ENCODE peak calls at places on chromosomes 13 and 19, in nine cellular contexts. One of them, this sample, is unnamed.

GRCh38 chr13:52845766-52846566 is 2.5 kb downstream of the PCDH8 start:
- DNase-seq in heart left ventricle: no peak
- DNase-seq in activated CD4-positive, alpha-beta T cell treated with anti-CD3 and anti-CD28 coated beads, Interleukin-2, amount 50 U/mL, for 48 hours: peak
- DNase-seq in iris pigment epithelial cell: peak
- DNase-seq in epithelial cell of esophagus: peak
- DNase-seq in foreskin fibroblast: peak
- DNase-seq in hypothalamus: peak
- DNase-seq in ELR: no peak
- DNase-seq in GM12865: no peak
- DNase-seq in this sample: peak

GRCh38 chr13:50829896-50830295 is 13.6 kb downstream of the DLEU7 start:
- DNase-seq in foreskin fibroblast: peak
- DNase-seq in GM12865: no peak
- DNase-seq in hypothalamus: no peak
- DNase-seq in activated CD4-positive, alpha-beta T cell treated with anti-CD3 and anti-CD28 coated beads, Interleukin-2, amount 50 U/mL, for 48 hours: no peak
- DNase-seq in epithelial cell of esophagus: peak
- DNase-seq in heart left ventricle: no peak
- DNase-seq in ELR: no peak
- DNase-seq in iris pigment epithelial cell: peak
- DNase-seq in this sample: no peak

GRCh38 chr13:78786399-78786879 is 127.5 kb upstream of the OBI1 start:
- DNase-seq in hypothalamus: no peak
- DNase-seq in ELR: no peak
- DNase-seq in activated CD4-positive, alpha-beta T cell treated with anti-CD3 and anti-CD28 coated beads, Interleukin-2, amount 50 U/mL, for 48 hours: no peak
- DNase-seq in heart left ventricle: no peak
- DNase-seq in epithelial cell of esophagus: no peak
- DNase-seq in iris pigment epithelial cell: no peak
- DNase-seq in foreskin fibroblast: no peak
- DNase-seq in GM12865: no peak
- DNase-seq in this sample: no peak

GRCh38 chr13:32315255-32316029 is at the start of the genes BRCA2 and ZAR1L:
- DNase-seq in activated CD4-positive, alpha-beta T cell treated with anti-CD3 and anti-CD28 coated beads, Interleukin-2, amount 50 U/mL, for 48 hours: peak
- DNase-seq in epithelial cell of esophagus: peak
- DNase-seq in hypothalamus: peak
- DNase-seq in GM12865: peak
- DNase-seq in foreskin fibroblast: peak
- DNase-seq in iris pigment epithelial cell: peak
- DNase-seq in heart left ventricle: peak
- DNase-seq in ELR: peak
- DNase-seq in this sample: peak

GRCh38 chr19:45442927-45443461 is 19.3 kb upstream of the ERCC1 start:
- DNase-seq in iris pigment epithelial cell: no peak
- DNase-seq in activated CD4-positive, alpha-beta T cell treated with anti-CD3 and anti-CD28 coated beads, Interleukin-2, amount 50 U/mL, for 48 hours: no peak
- DNase-seq in hypothalamus: peak
- DNase-seq in heart left ventricle: peak
- DNase-seq in foreskin fibroblast: no peak
- DNase-seq in epithelial cell of esophagus: peak
- DNase-seq in ELR: peak
- DNase-seq in GM12865: peak
- DNase-seq in this sample: peak

GRCh38 chr13:98977568-98978270 is at the start of gene DOCK9:
- DNase-seq in GM12865: no peak
- DNase-seq in heart left ventricle: peak
- DNase-seq in activated CD4-positive, alpha-beta T cell treated with anti-CD3 and anti-CD28 coated beads, Interleukin-2, amount 50 U/mL, for 48 hours: no peak
- DNase-seq in epithelial cell of esophagus: peak
- DNase-seq in ELR: peak
- DNase-seq in iris pigment epithelial cell: peak
- DNase-seq in hypothalamus: peak
- DNase-seq in foreskin fibroblast: peak
- DNase-seq in this sample: peak

GRCh38 chr19:32404939-32405430 is 585 bp upstream of the DPY19L3 start:
- DNase-seq in epithelial cell of esophagus: peak
- DNase-seq in foreskin fibroblast: no peak
- DNase-seq in iris pigment epithelial cell: peak
- DNase-seq in ELR: peak
- DNase-seq in heart left ventricle: peak
- DNase-seq in GM12865: no peak
- DNase-seq in hypothalamus: peak
- DNase-seq in activated CD4-positive, alpha-beta T cell treated with anti-CD3 and anti-CD28 coated beads, Interleukin-2, amount 50 U/mL, for 48 hours: peak
- DNase-seq in this sample: no peak

GRCh38 chr13:43572601-43573360 is 214.0 kb downstream of the ENOX1 start:
- DNase-seq in epithelial cell of esophagus: peak
- DNase-seq in heart left ventricle: no peak
- DNase-seq in ELR: peak
- DNase-seq in foreskin fibroblast: peak
- DNase-seq in iris pigment epithelial cell: peak
- DNase-seq in hypothalamus: no peak
- DNase-seq in activated CD4-positive, alpha-beta T cell treated with anti-CD3 and anti-CD28 coated beads, Interleukin-2, amount 50 U/mL, for 48 hours: no peak
- DNase-seq in GM12865: no peak
- DNase-seq in this sample: no peak

GRCh38 chr19:38730731-38731589 is 13.3 kb downstream of the CAPN12 start:
- DNase-seq in ELR: no peak
- DNase-seq in heart left ventricle: peak
- DNase-seq in epithelial cell of esophagus: no peak
- DNase-seq in GM12865: no peak
- DNase-seq in activated CD4-positive, alpha-beta T cell treated with anti-CD3 and anti-CD28 coated beads, Interleukin-2, amount 50 U/mL, for 48 hours: no peak
- DNase-seq in hypothalamus: no peak
- DNase-seq in iris pigment epithelial cell: no peak
- DNase-seq in foreskin fibroblast: no peak
- DNase-seq in this sample: peak

GRCh38 chr13:41942462-41943094 is 18.3 kb downstream of the VWA8 start:
- DNase-seq in iris pigment epithelial cell: peak
- DNase-seq in hypothalamus: no peak
- DNase-seq in foreskin fibroblast: peak
- DNase-seq in epithelial cell of esophagus: peak
- DNase-seq in GM12865: peak
- DNase-seq in ELR: peak
- DNase-seq in heart left ventricle: no peak
- DNase-seq in activated CD4-positive, alpha-beta T cell treated with anti-CD3 and anti-CD28 coated beads, Interleukin-2, amount 50 U/mL, for 48 hours: no peak
- DNase-seq in this sample: peak

GRCh38 chr13:91111476-91112190 is 235.9 kb upstream of the MIR17HG start:
- DNase-seq in foreskin fibroblast: no peak
- DNase-seq in heart left ventricle: no peak
- DNase-seq in activated CD4-positive, alpha-beta T cell treated with anti-CD3 and anti-CD28 coated beads, Interleukin-2, amount 50 U/mL, for 48 hours: no peak
- DNase-seq in iris pigment epithelial cell: no peak
- DNase-seq in GM12865: no peak
- DNase-seq in epithelial cell of esophagus: no peak
- DNase-seq in hypothalamus: no peak
- DNase-seq in ELR: no peak
- DNase-seq in this sample: no peak

GRCh38 chr19:3176715-3177501 is 1.7 kb upstream of the S1PR4 start:
- DNase-seq in hypothalamus: no peak
- DNase-seq in ELR: peak
- DNase-seq in foreskin fibroblast: peak
- DNase-seq in activated CD4-positive, alpha-beta T cell treated with anti-CD3 and anti-CD28 coated beads, Interleukin-2, amount 50 U/mL, for 48 hours: peak
- DNase-seq in heart left ventricle: no peak
- DNase-seq in iris pigment epithelial cell: peak
- DNase-seq in GM12865: peak
- DNase-seq in epithelial cell of esophagus: peak
- DNase-seq in this sample: no peak

GRCh38 chr13:41693434-41693833 is 236.1 kb downstream of the RGCC start:
- DNase-seq in activated CD4-positive, alpha-beta T cell treated with anti-CD3 and anti-CD28 coated beads, Interleukin-2, amount 50 U/mL, for 48 hours: no peak
- DNase-seq in GM12865: no peak
- DNase-seq in heart left ventricle: no peak
- DNase-seq in ELR: no peak
- DNase-seq in iris pigment epithelial cell: no peak
- DNase-seq in foreskin fibroblast: no peak
- DNase-seq in epithelial cell of esophagus: peak
- DNase-seq in hypothalamus: no peak
- DNase-seq in this sample: no peak

GRCh38 chr19:14433454-14434156 is 499 bp downstream of the PKN1 start:
- DNase-seq in activated CD4-positive, alpha-beta T cell treated with anti-CD3 and anti-CD28 coated beads, Interleukin-2, amount 50 U/mL, for 48 hours: peak
- DNase-seq in iris pigment epithelial cell: no peak
- DNase-seq in hypothalamus: peak
- DNase-seq in foreskin fibroblast: no peak
- DNase-seq in heart left ventricle: no peak
- DNase-seq in GM12865: no peak
- DNase-seq in epithelial cell of esophagus: no peak
- DNase-seq in ELR: no peak
- DNase-seq in this sample: peak

GRCh38 chr19:47479701-47480503 is 4.1 kb downstream of the KPTN start:
- DNase-seq in epithelial cell of esophagus: peak
- DNase-seq in hypothalamus: no peak
- DNase-seq in ELR: peak
- DNase-seq in heart left ventricle: no peak
- DNase-seq in iris pigment epithelial cell: peak
- DNase-seq in GM12865: no peak
- DNase-seq in foreskin fibroblast: no peak
- DNase-seq in activated CD4-positive, alpha-beta T cell treated with anti-CD3 and anti-CD28 coated beads, Interleukin-2, amount 50 U/mL, for 48 hours: no peak
- DNase-seq in this sample: peak

GRCh38 chr19:20164456-20164855 is 2.6 kb upstream of the ZNF486 start:
- DNase-seq in hypothalamus: no peak
- DNase-seq in ELR: no peak
- DNase-seq in activated CD4-positive, alpha-beta T cell treated with anti-CD3 and anti-CD28 coated beads, Interleukin-2, amount 50 U/mL, for 48 hours: no peak
- DNase-seq in iris pigment epithelial cell: no peak
- DNase-seq in heart left ventricle: no peak
- DNase-seq in GM12865: no peak
- DNase-seq in epithelial cell of esophagus: no peak
- DNase-seq in foreskin fibroblast: no peak
- DNase-seq in this sample: no peak

GRCh38 chr13:106762711-106763110 is 194.8 kb upstream of the ARGLU1 start:
- DNase-seq in foreskin fibroblast: no peak
- DNase-seq in epithelial cell of esophagus: no peak
- DNase-seq in activated CD4-positive, alpha-beta T cell treated with anti-CD3 and anti-CD28 coated beads, Interleukin-2, amount 50 U/mL, for 48 hours: no peak
- DNase-seq in heart left ventricle: no peak
- DNase-seq in ELR: no peak
- DNase-seq in hypothalamus: no peak
- DNase-seq in GM12865: no peak
- DNase-seq in iris pigment epithelial cell: no peak
- DNase-seq in this sample: no peak

GRCh38 chr19:1279782-1280341 is 4.5 kb downstream of the FAM174C start:
- DNase-seq in GM12865: peak
- DNase-seq in iris pigment epithelial cell: peak
- DNase-seq in hypothalamus: peak
- DNase-seq in ELR: peak
- DNase-seq in activated CD4-positive, alpha-beta T cell treated with anti-CD3 and anti-CD28 coated beads, Interleukin-2, amount 50 U/mL, for 48 hours: peak
- DNase-seq in epithelial cell of esophagus: peak
- DNase-seq in heart left ventricle: peak
- DNase-seq in foreskin fibroblast: peak
- DNase-seq in this sample: peak

GRCh38 chr19:58511353-58512208 is at the start of gene SLC27A5:
- DNase-seq in hypothalamus: no peak
- DNase-seq in GM12865: peak
- DNase-seq in iris pigment epithelial cell: no peak
- DNase-seq in activated CD4-positive, alpha-beta T cell treated with anti-CD3 and anti-CD28 coated beads, Interleukin-2, amount 50 U/mL, for 48 hours: no peak
- DNase-seq in heart left ventricle: no peak
- DNase-seq in foreskin fibroblast: no peak
- DNase-seq in epithelial cell of esophagus: no peak
- DNase-seq in ELR: no peak
- DNase-seq in this sample: no peak

GRCh38 chr13:23428183-23428528 is 5.3 kb downstream of the SACS start:
- DNase-seq in GM12865: no peak
- DNase-seq in iris pigment epithelial cell: peak
- DNase-seq in ELR: peak
- DNase-seq in foreskin fibroblast: no peak
- DNase-seq in activated CD4-positive, alpha-beta T cell treated with anti-CD3 and anti-CD28 coated beads, Interleukin-2, amount 50 U/mL, for 48 hours: no peak
- DNase-seq in epithelial cell of esophagus: no peak
- DNase-seq in heart left ventricle: no peak
- DNase-seq in hypothalamus: no peak
- DNase-seq in this sample: no peak

GRCh38 chr19:752652-753517 is 2.0 kb downstream of the MISP start:
- DNase-seq in ELR: peak
- DNase-seq in GM12865: no peak
- DNase-seq in heart left ventricle: peak
- DNase-seq in iris pigment epithelial cell: peak
- DNase-seq in epithelial cell of esophagus: peak
- DNase-seq in activated CD4-positive, alpha-beta T cell treated with anti-CD3 and anti-CD28 coated beads, Interleukin-2, amount 50 U/mL, for 48 hours: no peak
- DNase-seq in hypothalamus: no peak
- DNase-seq in foreskin fibroblast: peak
- DNase-seq in this sample: no peak

GRCh38 chr13:73056054-73056962 is 2.5 kb upstream of the KLF5 start:
- DNase-seq in iris pigment epithelial cell: peak
- DNase-seq in ELR: peak
- DNase-seq in activated CD4-positive, alpha-beta T cell treated with anti-CD3 and anti-CD28 coated beads, Interleukin-2, amount 50 U/mL, for 48 hours: no peak
- DNase-seq in epithelial cell of esophagus: peak
- DNase-seq in foreskin fibroblast: peak
- DNase-seq in hypothalamus: no peak
- DNase-seq in heart left ventricle: no peak
- DNase-seq in GM12865: no peak
- DNase-seq in this sample: no peak

GRCh38 chr19:41551711-41552110 is 24.3 kb upstream of the CEACAM21 start:
- DNase-seq in epithelial cell of esophagus: no peak
- DNase-seq in foreskin fibroblast: no peak
- DNase-seq in heart left ventricle: no peak
- DNase-seq in ELR: no peak
- DNase-seq in activated CD4-positive, alpha-beta T cell treated with anti-CD3 and anti-CD28 coated beads, Interleukin-2, amount 50 U/mL, for 48 hours: no peak
- DNase-seq in hypothalamus: no peak
- DNase-seq in iris pigment epithelial cell: no peak
- DNase-seq in GM12865: peak
- DNase-seq in this sample: no peak

GRCh38 chr13:49023441-49023840 is 47.7 kb downstream of the FNDC3A start:
- DNase-seq in epithelial cell of esophagus: peak
- DNase-seq in foreskin fibroblast: peak
- DNase-seq in iris pigment epithelial cell: peak
- DNase-seq in activated CD4-positive, alpha-beta T cell treated with anti-CD3 and anti-CD28 coated beads, Interleukin-2, amount 50 U/mL, for 48 hours: no peak
- DNase-seq in GM12865: no peak
- DNase-seq in hypothalamus: no peak
- DNase-seq in heart left ventricle: no peak
- DNase-seq in ELR: peak
- DNase-seq in this sample: no peak

This sample was measured in endodermal cell.